ENCODE peak calls at places on chromosomes 4 and X, in ten cellular contexts. One of them, this sample, is unnamed.

GRCh38 chr4:7403001-7403400 is 31.7 kb downstream of the PSAPL1 start:
- DNase-seq in effector memory CD4-positive, alpha-beta T cell: no peak
- DNase-seq in HL-60: no peak
- DNase-seq in aorta: no peak
- DNase-seq in fibroblast of lung: no peak
- DNase-seq in esophagus squamous epithelium: no peak
- DNase-seq in cardiac muscle cell: no peak
- DNase-seq in neuronal stem cell: no peak
- DNase-seq in uterus: no peak
- DNase-seq in GM23248: peak
- DNase-seq in this sample: no peak

GRCh38 chr4:94577136-94577535 is 125.4 kb downstream of the PDLIM5 start:
- DNase-seq in effector memory CD4-positive, alpha-beta T cell: no peak
- DNase-seq in cardiac muscle cell: peak
- DNase-seq in neuronal stem cell: peak
- DNase-seq in HL-60: no peak
- DNase-seq in aorta: no peak
- DNase-seq in GM23248: peak
- DNase-seq in uterus: peak
- DNase-seq in esophagus squamous epithelium: no peak
- DNase-seq in fibroblast of lung: peak
- DNase-seq in this sample: no peak

GRCh38 chr4:22508376-22508775 is 7.5 kb downstream of the ADGRA3 start:
- DNase-seq in uterus: no peak
- DNase-seq in cardiac muscle cell: no peak
- DNase-seq in HL-60: no peak
- DNase-seq in fibroblast of lung: peak
- DNase-seq in GM23248: no peak
- DNase-seq in aorta: no peak
- DNase-seq in esophagus squamous epithelium: no peak
- DNase-seq in neuronal stem cell: no peak
- DNase-seq in effector memory CD4-positive, alpha-beta T cell: no peak
- DNase-seq in this sample: no peak

GRCh38 chrX:132758778-132759177 is 199.7 kb downstream of the HS6ST2 start:
- DNase-seq in esophagus squamous epithelium: no peak
- DNase-seq in uterus: no peak
- DNase-seq in HL-60: no peak
- DNase-seq in GM23248: no peak
- DNase-seq in effector memory CD4-positive, alpha-beta T cell: no peak
- DNase-seq in fibroblast of lung: no peak
- DNase-seq in neuronal stem cell: no peak
- DNase-seq in cardiac muscle cell: peak
- DNase-seq in aorta: no peak
- DNase-seq in this sample: no peak

GRCh38 chr4:25346913-25347312 is 30.1 kb upstream of the ANAPC4 start:
- DNase-seq in HL-60: no peak
- DNase-seq in fibroblast of lung: no peak
- DNase-seq in aorta: no peak
- DNase-seq in esophagus squamous epithelium: no peak
- DNase-seq in GM23248: no peak
- DNase-seq in cardiac muscle cell: no peak
- DNase-seq in effector memory CD4-positive, alpha-beta T cell: no peak
- DNase-seq in neuronal stem cell: no peak
- DNase-seq in uterus: no peak
- DNase-seq in this sample: no peak

GRCh38 chr4:154082760-154083530 is 294.1 kb upstream of the SFRP2 start:
- DNase-seq in esophagus squamous epithelium: no peak
- DNase-seq in cardiac muscle cell: peak
- DNase-seq in uterus: no peak
- DNase-seq in GM23248: peak
- DNase-seq in effector memory CD4-positive, alpha-beta T cell: no peak
- DNase-seq in aorta: no peak
- DNase-seq in HL-60: no peak
- DNase-seq in fibroblast of lung: no peak
- DNase-seq in neuronal stem cell: peak
- DNase-seq in this sample: no peak

GRCh38 chrX:17944833-17945497 is 83.9 kb upstream of the RAI2 start:
- DNase-seq in fibroblast of lung: peak
- DNase-seq in effector memory CD4-positive, alpha-beta T cell: no peak
- DNase-seq in cardiac muscle cell: peak
- DNase-seq in aorta: no peak
- DNase-seq in neuronal stem cell: peak
- DNase-seq in GM23248: peak
- DNase-seq in esophagus squamous epithelium: no peak
- DNase-seq in uterus: no peak
- DNase-seq in HL-60: no peak
- DNase-seq in this sample: peak

GRCh38 chr4:62133977-62134376 is 933.9 kb downstream of the ADGRL3 start:
- DNase-seq in uterus: no peak
- DNase-seq in esophagus squamous epithelium: no peak
- DNase-seq in fibroblast of lung: no peak
- DNase-seq in effector memory CD4-positive, alpha-beta T cell: no peak
- DNase-seq in aorta: no peak
- DNase-seq in HL-60: no peak
- DNase-seq in GM23248: no peak
- DNase-seq in cardiac muscle cell: no peak
- DNase-seq in neuronal stem cell: no peak
- DNase-seq in this sample: no peak

GRCh38 chr4:145951931-145952330 is 13.3 kb upstream of the ZNF827 start:
- DNase-seq in HL-60: no peak
- DNase-seq in neuronal stem cell: no peak
- DNase-seq in GM23248: peak
- DNase-seq in aorta: no peak
- DNase-seq in fibroblast of lung: no peak
- DNase-seq in effector memory CD4-positive, alpha-beta T cell: no peak
- DNase-seq in cardiac muscle cell: no peak
- DNase-seq in uterus: no peak
- DNase-seq in esophagus squamous epithelium: no peak
- DNase-seq in this sample: no peak

GRCh38 chr4:180407273-180407885 is 1835.8 kb upstream of the TENM3 start:
- DNase-seq in fibroblast of lung: no peak
- DNase-seq in GM23248: no peak
- DNase-seq in aorta: no peak
- DNase-seq in HL-60: no peak
- DNase-seq in uterus: no peak
- DNase-seq in cardiac muscle cell: no peak
- DNase-seq in esophagus squamous epithelium: no peak
- DNase-seq in effector memory CD4-positive, alpha-beta T cell: no peak
- DNase-seq in neuronal stem cell: no peak
- DNase-seq in this sample: no peak

DNA sequence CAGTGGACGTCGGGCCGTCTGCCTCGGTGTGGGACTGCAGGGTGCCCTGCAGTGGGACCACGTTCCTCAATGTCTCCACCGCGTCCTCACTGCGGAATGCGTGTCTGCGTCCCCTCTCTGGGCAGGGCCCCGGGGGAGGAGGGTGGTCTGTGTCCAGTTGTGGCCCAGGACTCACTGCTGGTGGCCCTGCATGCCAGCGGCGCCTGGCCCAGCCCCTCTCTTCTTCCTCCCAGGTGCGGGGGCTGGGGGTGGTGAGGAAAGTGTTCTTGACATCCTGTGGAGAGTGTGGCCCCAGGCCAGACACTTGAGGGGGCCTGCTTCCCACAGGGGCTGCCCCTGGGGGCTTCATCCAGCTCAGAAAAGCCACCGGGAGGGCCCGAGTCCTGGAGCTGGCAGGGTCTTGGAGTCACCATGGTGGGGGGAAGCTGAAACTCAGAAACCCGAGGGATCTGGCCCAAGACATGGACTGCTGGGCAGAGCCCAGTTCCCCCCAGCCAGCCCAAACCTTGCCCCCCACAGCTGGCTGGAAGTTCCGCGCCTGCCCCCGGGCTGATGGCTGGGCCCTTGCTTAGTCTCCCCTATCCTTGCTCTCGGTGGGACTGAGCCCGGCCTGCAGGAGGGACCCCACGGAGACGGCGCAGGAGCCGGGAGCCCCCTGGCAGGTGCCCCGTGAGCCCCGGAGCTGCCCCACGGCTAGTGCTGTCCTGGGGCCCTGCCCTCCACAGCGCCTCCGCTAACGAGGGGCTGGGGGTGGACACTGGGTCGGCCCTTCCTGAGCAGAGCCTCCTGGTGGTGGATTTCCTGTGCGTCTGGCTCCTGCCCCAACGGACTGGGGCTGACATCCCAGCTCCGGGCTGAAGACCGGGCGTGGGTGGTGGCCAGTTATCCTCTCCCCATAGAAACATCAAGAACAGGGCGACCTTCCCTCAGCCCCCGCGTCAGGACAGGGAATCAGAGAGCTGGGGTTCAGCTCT is 2.9 kb downstream of the DOK7 start:
- DNase-seq in HL-60: no peak
- DNase-seq in effector memory CD4-positive, alpha-beta T cell: no peak
- DNase-seq in aorta: no peak
- DNase-seq in neuronal stem cell: no peak
- DNase-seq in uterus: no peak
- DNase-seq in esophagus squamous epithelium: no peak
- DNase-seq in fibroblast of lung: no peak
- DNase-seq in cardiac muscle cell: peak
- DNase-seq in GM23248: peak
- DNase-seq in this sample: no peak
- H3K27ac ChIP-seq in HL-60: no peak
- H3K27ac ChIP-seq in effector memory CD4-positive, alpha-beta T cell: no peak
- H3K27ac ChIP-seq in aorta: no peak
- H3K27ac ChIP-seq in neuronal stem cell: no peak
- H3K27ac ChIP-seq in uterus: no peak
- H3K27ac ChIP-seq in esophagus squamous epithelium: no peak
- H3K27ac ChIP-seq in fibroblast of lung: no peak
- H3K27ac ChIP-seq in cardiac muscle cell: no peak
- H3K27ac ChIP-seq in GM23248: no peak
- H3K27ac ChIP-seq in this sample: no peak

DNA sequence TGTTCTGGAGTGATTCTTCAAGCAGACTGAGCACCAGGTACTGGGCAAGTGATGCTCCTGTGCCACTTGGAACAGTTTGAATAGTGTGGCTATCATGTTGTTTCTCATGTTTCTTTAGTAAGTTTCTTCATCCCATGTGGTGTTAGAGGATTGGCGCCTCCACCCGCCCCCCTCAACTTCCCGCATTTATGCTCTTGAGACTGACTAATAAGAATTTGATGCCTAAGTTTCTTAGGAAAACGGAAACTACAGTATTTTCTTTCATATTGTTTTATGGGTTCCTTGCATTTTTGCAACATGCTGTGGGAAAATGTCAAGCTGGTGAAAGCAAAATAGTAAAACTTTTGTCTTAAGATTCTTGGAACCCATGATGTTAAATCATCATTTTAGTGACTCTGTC is 101.2 kb upstream of the SLC4A4 start:
- DNase-seq in esophagus squamous epithelium: no peak
- DNase-seq in neuronal stem cell: no peak
- DNase-seq in cardiac muscle cell: no peak
- DNase-seq in uterus: no peak
- DNase-seq in GM23248: no peak
- DNase-seq in aorta: no peak
- DNase-seq in effector memory CD4-positive, alpha-beta T cell: no peak
- DNase-seq in HL-60: no peak
- DNase-seq in fibroblast of lung: no peak
- DNase-seq in this sample: no peak
- H3K4me3 ChIP-seq in esophagus squamous epithelium: no peak
- H3K4me3 ChIP-seq in neuronal stem cell: no peak
- H3K4me3 ChIP-seq in cardiac muscle cell: no peak
- H3K4me3 ChIP-seq in uterus: no peak
- H3K4me3 ChIP-seq in GM23248: no peak
- H3K4me3 ChIP-seq in aorta: no peak
- H3K4me3 ChIP-seq in effector memory CD4-positive, alpha-beta T cell: no peak
- H3K4me3 ChIP-seq in HL-60: no peak
- H3K4me3 ChIP-seq in fibroblast of lung: no peak
- H3K4me3 ChIP-seq in this sample: no peak

DNA sequence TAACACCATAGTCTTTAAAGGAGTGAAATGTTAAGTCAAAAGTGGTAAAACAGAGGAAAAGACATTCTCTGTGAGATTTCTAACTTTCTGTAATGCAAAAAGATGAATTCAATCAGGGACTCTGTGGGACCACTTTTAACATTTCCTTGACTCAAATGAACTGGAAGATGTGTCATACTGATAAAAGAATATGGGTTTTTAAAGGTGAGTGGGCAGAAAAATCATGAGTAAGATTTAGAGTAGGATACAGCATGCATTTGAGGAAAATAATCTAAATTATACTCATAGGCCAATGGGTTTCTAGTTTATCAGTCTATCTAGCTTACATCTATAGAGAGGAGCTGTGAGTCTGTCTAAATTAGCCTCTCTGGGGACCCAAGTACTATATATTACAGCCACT is 11.0 kb upstream of the TEX13C start:
- DNase-seq in GM23248: no peak
- DNase-seq in cardiac muscle cell: no peak
- DNase-seq in uterus: no peak
- DNase-seq in neuronal stem cell: no peak
- DNase-seq in effector memory CD4-positive, alpha-beta T cell: no peak
- DNase-seq in HL-60: no peak
- DNase-seq in aorta: no peak
- DNase-seq in fibroblast of lung: no peak
- DNase-seq in esophagus squamous epithelium: no peak
- DNase-seq in this sample: no peak
- H3K27ac ChIP-seq in GM23248: no peak
- H3K27ac ChIP-seq in cardiac muscle cell: no peak
- H3K27ac ChIP-seq in uterus: no peak
- H3K27ac ChIP-seq in neuronal stem cell: no peak
- H3K27ac ChIP-seq in effector memory CD4-positive, alpha-beta T cell: no peak
- H3K27ac ChIP-seq in HL-60: no peak
- H3K27ac ChIP-seq in aorta: no peak
- H3K27ac ChIP-seq in fibroblast of lung: no peak
- H3K27ac ChIP-seq in esophagus squamous epithelium: no peak
- H3K27ac ChIP-seq in this sample: no peak

GRCh38 chr4:681736-682451 is 7.1 kb downstream of the SLC49A3 start:
- DNase-seq in neuronal stem cell: no peak
- DNase-seq in cardiac muscle cell: no peak
- DNase-seq in aorta: peak
- DNase-seq in uterus: no peak
- DNase-seq in HL-60: no peak
- DNase-seq in GM23248: no peak
- DNase-seq in esophagus squamous epithelium: no peak
- DNase-seq in fibroblast of lung: no peak
- DNase-seq in effector memory CD4-positive, alpha-beta T cell: peak
- DNase-seq in this sample: peak
- H3K4me3 ChIP-seq in neuronal stem cell: no peak
- H3K4me3 ChIP-seq in cardiac muscle cell: no peak
- H3K4me3 ChIP-seq in aorta: no peak
- H3K4me3 ChIP-seq in uterus: no peak
- H3K4me3 ChIP-seq in HL-60: no peak
- H3K4me3 ChIP-seq in GM23248: no peak
- H3K4me3 ChIP-seq in esophagus squamous epithelium: peak
- H3K4me3 ChIP-seq in fibroblast of lung: no peak
- H3K4me3 ChIP-seq in effector memory CD4-positive, alpha-beta T cell: no peak
- H3K4me3 ChIP-seq in this sample: no peak